ENCODE peak calls at places on chromosomes 1 and 21, in eight cellular contexts. One of them, this sample, is unnamed.
A peak's percentile ranks its signal among the peaks of the same experiment; 100 is the strongest.

GRCh38 chr1:243263824-243264223 is 8.0 kb downstream of the SDCCAG8 start:
- DNase-seq in spleen: no peak
- DNase-seq in thyroid gland: no peak
- DNase-seq in tibial nerve: no peak
- DNase-seq in MCF 10A: no peak
- DNase-seq in CD4-positive, alpha-beta T cell: no peak
- DNase-seq in fibroblast of mammary gland: no peak
- DNase-seq in coronary artery: no peak
- DNase-seq in this sample: no peak

GRCh38 chr1:229119161-229119560 is 151.8 kb upstream of the RAB4A start:
- DNase-seq in tibial nerve: no peak
- DNase-seq in MCF 10A: peak; percentile 83
- DNase-seq in spleen: no peak
- DNase-seq in CD4-positive, alpha-beta T cell: no peak
- DNase-seq in thyroid gland: peak; percentile 79
- DNase-seq in coronary artery: no peak
- DNase-seq in fibroblast of mammary gland: no peak
- DNase-seq in this sample: no peak

GRCh38 chr21:36437745-36438128 is 42.2 kb downstream of the CLDN14 start:
- DNase-seq in CD4-positive, alpha-beta T cell: no peak
- DNase-seq in thyroid gland: no peak
- DNase-seq in MCF 10A: no peak
- DNase-seq in spleen: no peak
- DNase-seq in tibial nerve: no peak
- DNase-seq in coronary artery: no peak
- DNase-seq in fibroblast of mammary gland: peak; percentile 91
- DNase-seq in this sample: no peak

GRCh38 chr21:28333455-28334108 is 659.1 kb downstream of the LTN1 start:
- DNase-seq in fibroblast of mammary gland: peak; percentile 86
- DNase-seq in MCF 10A: peak; percentile 38
- DNase-seq in coronary artery: no peak
- DNase-seq in spleen: no peak
- DNase-seq in CD4-positive, alpha-beta T cell: no peak
- DNase-seq in tibial nerve: no peak
- DNase-seq in thyroid gland: no peak
- DNase-seq in this sample: no peak

GRCh38 chr1:62621907-62622306 is 24.6 kb downstream of the ANGPTL3 start:
- DNase-seq in thyroid gland: no peak
- DNase-seq in coronary artery: no peak
- DNase-seq in fibroblast of mammary gland: peak; percentile 97
- DNase-seq in spleen: no peak
- DNase-seq in MCF 10A: peak; percentile 91
- DNase-seq in tibial nerve: no peak
- DNase-seq in CD4-positive, alpha-beta T cell: no peak
- DNase-seq in this sample: no peak

GRCh38 chr1:167288390-167289062 is 67.8 kb downstream of the POU2F1 start:
- DNase-seq in tibial nerve: no peak
- DNase-seq in coronary artery: no peak
- DNase-seq in MCF 10A: no peak
- DNase-seq in spleen: no peak
- DNase-seq in fibroblast of mammary gland: no peak
- DNase-seq in thyroid gland: no peak
- DNase-seq in CD4-positive, alpha-beta T cell: no peak
- DNase-seq in this sample: no peak

GRCh38 chr1:25008192-25008485 is 78.1 kb upstream of the RUNX3 start:
- DNase-seq in MCF 10A: peak; percentile 40
- DNase-seq in spleen: no peak
- DNase-seq in coronary artery: no peak
- DNase-seq in fibroblast of mammary gland: no peak
- DNase-seq in tibial nerve: no peak
- DNase-seq in CD4-positive, alpha-beta T cell: no peak
- DNase-seq in thyroid gland: no peak
- DNase-seq in this sample: no peak

GRCh38 chr1:60171793-60172192 is 98.2 kb upstream of the C1orf87 start:
- DNase-seq in fibroblast of mammary gland: peak; percentile 85
- DNase-seq in spleen: no peak
- DNase-seq in MCF 10A: no peak
- DNase-seq in CD4-positive, alpha-beta T cell: no peak
- DNase-seq in coronary artery: no peak
- DNase-seq in tibial nerve: no peak
- DNase-seq in thyroid gland: no peak
- DNase-seq in this sample: no peak

GRCh38 chr1:151574575-151575529 is 34.7 kb downstream of the TUFT1 start:
- DNase-seq in CD4-positive, alpha-beta T cell: no peak
- DNase-seq in spleen: no peak
- DNase-seq in coronary artery: no peak
- DNase-seq in tibial nerve: no peak
- DNase-seq in fibroblast of mammary gland: peak; percentile 91
- DNase-seq in MCF 10A: peak; percentile 82
- DNase-seq in thyroid gland: no peak
- DNase-seq in this sample: peak; percentile 73

GRCh38 chr1:42008264-42008663 is 89.5 kb upstream of the HIVEP3 start:
- DNase-seq in fibroblast of mammary gland: no peak
- DNase-seq in tibial nerve: no peak
- DNase-seq in spleen: no peak
- DNase-seq in thyroid gland: no peak
- DNase-seq in coronary artery: no peak
- DNase-seq in MCF 10A: no peak
- DNase-seq in CD4-positive, alpha-beta T cell: no peak
- DNase-seq in this sample: no peak

GRCh38 chr1:85494957-85495266 is 30.0 kb upstream of the DDAH1 start:
- DNase-seq in fibroblast of mammary gland: peak; percentile 46
- DNase-seq in MCF 10A: peak; percentile 79
- DNase-seq in coronary artery: no peak
- DNase-seq in thyroid gland: peak; percentile 35
- DNase-seq in spleen: no peak
- DNase-seq in tibial nerve: no peak
- DNase-seq in CD4-positive, alpha-beta T cell: no peak
- DNase-seq in this sample: peak; percentile 70

GRCh38 chr1:182119631-182120030 is 58.1 kb upstream of the ZNF648 start:
- DNase-seq in thyroid gland: no peak
- DNase-seq in fibroblast of mammary gland: no peak
- DNase-seq in coronary artery: no peak
- DNase-seq in tibial nerve: no peak
- DNase-seq in spleen: no peak
- DNase-seq in CD4-positive, alpha-beta T cell: no peak
- DNase-seq in MCF 10A: no peak
- DNase-seq in this sample: no peak

GRCh38 chr1:177080564-177080963 is 83.9 kb downstream of the ASTN1 start:
- DNase-seq in thyroid gland: no peak
- DNase-seq in MCF 10A: no peak
- DNase-seq in tibial nerve: no peak
- DNase-seq in coronary artery: no peak
- DNase-seq in spleen: no peak
- DNase-seq in CD4-positive, alpha-beta T cell: no peak
- DNase-seq in fibroblast of mammary gland: no peak
- DNase-seq in this sample: no peak

GRCh38 chr1:5595531-5596170 is 396.6 kb downstream of the NPHP4 start:
- DNase-seq in tibial nerve: no peak
- DNase-seq in fibroblast of mammary gland: no peak
- DNase-seq in spleen: no peak
- DNase-seq in thyroid gland: no peak
- DNase-seq in CD4-positive, alpha-beta T cell: no peak
- DNase-seq in MCF 10A: no peak
- DNase-seq in coronary artery: peak; percentile 43
- DNase-seq in this sample: no peak

GRCh38 chr1:5596651-5597050 is 395.6 kb downstream of the NPHP4 start:
- DNase-seq in CD4-positive, alpha-beta T cell: no peak
- DNase-seq in fibroblast of mammary gland: no peak
- DNase-seq in coronary artery: peak; percentile 67
- DNase-seq in MCF 10A: no peak
- DNase-seq in thyroid gland: no peak
- DNase-seq in spleen: no peak
- DNase-seq in tibial nerve: no peak
- DNase-seq in this sample: no peak

GRCh38 chr1:5598824-5599395 is 393.3 kb downstream of the NPHP4 start:
- DNase-seq in coronary artery: no peak
- DNase-seq in thyroid gland: no peak
- DNase-seq in CD4-positive, alpha-beta T cell: no peak
- DNase-seq in tibial nerve: no peak
- DNase-seq in fibroblast of mammary gland: no peak
- DNase-seq in MCF 10A: no peak
- DNase-seq in spleen: no peak
- DNase-seq in this sample: peak; percentile 32

GRCh38 chr1:5597991-5598823 is 394.0 kb downstream of the NPHP4 start:
- DNase-seq in MCF 10A: peak; percentile 1
- DNase-seq in spleen: no peak
- DNase-seq in coronary artery: no peak
- DNase-seq in CD4-positive, alpha-beta T cell: no peak
- DNase-seq in tibial nerve: no peak
- DNase-seq in fibroblast of mammary gland: no peak
- DNase-seq in thyroid gland: no peak
- DNase-seq in this sample: no peak

GRCh38 chr1:5597171-5597864 is 394.9 kb downstream of the NPHP4 start:
- DNase-seq in CD4-positive, alpha-beta T cell: no peak
- DNase-seq in fibroblast of mammary gland: no peak
- DNase-seq in MCF 10A: no peak
- DNase-seq in tibial nerve: no peak
- DNase-seq in thyroid gland: no peak
- DNase-seq in spleen: no peak
- DNase-seq in coronary artery: no peak
- DNase-seq in this sample: no peak
- TF ChIP-seq CTCF in CD4-positive, alpha-beta T cell: no peak
- TF ChIP-seq CTCF in fibroblast of mammary gland: no peak
- TF ChIP-seq CTCF in MCF 10A: no peak
- TF ChIP-seq CTCF in tibial nerve: no peak
- TF ChIP-seq CTCF in thyroid gland: no peak
- TF ChIP-seq CTCF in spleen: no peak
- TF ChIP-seq CTCF in coronary artery: no peak
- TF ChIP-seq CTCF in this sample: no peak

GRCh38 chr1:29906927-29907326 is 670.6 kb downstream of the PTPRU start:
- DNase-seq in spleen: no peak
- DNase-seq in thyroid gland: no peak
- DNase-seq in CD4-positive, alpha-beta T cell: no peak
- DNase-seq in MCF 10A: no peak
- DNase-seq in tibial nerve: no peak
- DNase-seq in coronary artery: no peak
- DNase-seq in fibroblast of mammary gland: no peak
- DNase-seq in this sample: no peak

GRCh38 chr1:29916656-29917369 is 680.5 kb downstream of the PTPRU start:
- DNase-seq in MCF 10A: no peak
- DNase-seq in coronary artery: no peak
- DNase-seq in thyroid gland: no peak
- DNase-seq in tibial nerve: no peak
- DNase-seq in CD4-positive, alpha-beta T cell: no peak
- DNase-seq in spleen: no peak
- DNase-seq in fibroblast of mammary gland: no peak
- DNase-seq in this sample: no peak

GRCh38 chr1:29912413-29912812 is 676.1 kb downstream of the PTPRU start:
- DNase-seq in coronary artery: no peak
- DNase-seq in spleen: no peak
- DNase-seq in CD4-positive, alpha-beta T cell: no peak
- DNase-seq in MCF 10A: peak; percentile 53
- DNase-seq in fibroblast of mammary gland: peak; percentile 32
- DNase-seq in thyroid gland: no peak
- DNase-seq in tibial nerve: no peak
- DNase-seq in this sample: no peak
- TF ChIP-seq CTCF in coronary artery: no peak
- TF ChIP-seq CTCF in spleen: no peak
- TF ChIP-seq CTCF in CD4-positive, alpha-beta T cell: no peak
- TF ChIP-seq CTCF in MCF 10A: peak; percentile 36
- TF ChIP-seq CTCF in fibroblast of mammary gland: peak; percentile 29
- TF ChIP-seq CTCF in thyroid gland: no peak
- TF ChIP-seq CTCF in tibial nerve: no peak
- TF ChIP-seq CTCF in this sample: peak; percentile 74

GRCh38 chr1:232598133-232598532 is 31.8 kb downstream of the SIPA1L2 start:
- DNase-seq in thyroid gland: no peak
- DNase-seq in fibroblast of mammary gland: no peak
- DNase-seq in MCF 10A: no peak
- DNase-seq in CD4-positive, alpha-beta T cell: no peak
- DNase-seq in coronary artery: no peak
- DNase-seq in tibial nerve: no peak
- DNase-seq in spleen: no peak
- DNase-seq in this sample: no peak

GRCh38 chr1:232599178-232600041 is 30.5 kb downstream of the SIPA1L2 start:
- DNase-seq in thyroid gland: no peak
- DNase-seq in coronary artery: no peak
- DNase-seq in fibroblast of mammary gland: no peak
- DNase-seq in MCF 10A: no peak
- DNase-seq in spleen: no peak
- DNase-seq in tibial nerve: no peak
- DNase-seq in CD4-positive, alpha-beta T cell: no peak
- DNase-seq in this sample: no peak

GRCh38 chr1:232598837-232599177 is 31.1 kb downstream of the SIPA1L2 start:
- DNase-seq in coronary artery: no peak
- DNase-seq in tibial nerve: no peak
- DNase-seq in thyroid gland: no peak
- DNase-seq in CD4-positive, alpha-beta T cell: no peak
- DNase-seq in MCF 10A: no peak
- DNase-seq in fibroblast of mammary gland: no peak
- DNase-seq in spleen: no peak
- DNase-seq in this sample: no peak

GRCh38 chr1:232600430-232601258 is 29.3 kb downstream of the SIPA1L2 start:
- DNase-seq in MCF 10A: no peak
- DNase-seq in CD4-positive, alpha-beta T cell: no peak
- DNase-seq in coronary artery: no peak
- DNase-seq in tibial nerve: no peak
- DNase-seq in fibroblast of mammary gland: no peak
- DNase-seq in spleen: no peak
- DNase-seq in thyroid gland: no peak
- DNase-seq in this sample: no peak

DNA sequence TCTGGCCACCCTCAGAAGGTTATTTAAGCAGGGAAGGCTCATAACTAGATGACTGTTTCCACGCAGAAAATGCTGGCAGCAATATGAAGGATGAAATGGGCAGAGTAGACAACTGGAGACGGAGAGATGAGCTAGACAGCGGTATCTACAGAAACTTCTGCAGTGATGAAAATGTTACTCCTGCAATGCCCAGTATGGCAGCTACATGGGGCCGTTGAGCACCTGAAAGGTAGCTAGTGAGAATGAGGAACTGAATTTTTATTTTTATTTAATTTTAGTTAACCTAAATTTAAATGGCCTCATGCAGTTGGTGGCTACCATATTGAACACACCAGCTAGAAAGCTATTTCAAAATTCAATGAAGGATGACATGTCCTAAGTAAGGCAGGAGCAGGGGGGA is 27.3 kb downstream of the SIPA1L2 start:
- DNase-seq in CD4-positive, alpha-beta T cell: no peak
- DNase-seq in coronary artery: no peak
- DNase-seq in fibroblast of mammary gland: no peak
- DNase-seq in spleen: no peak
- DNase-seq in MCF 10A: no peak
- DNase-seq in tibial nerve: no peak
- DNase-seq in thyroid gland: no peak
- DNase-seq in this sample: no peak
- TF ChIP-seq CTCF in CD4-positive, alpha-beta T cell: no peak
- TF ChIP-seq CTCF in coronary artery: no peak
- TF ChIP-seq CTCF in fibroblast of mammary gland: peak; percentile 6
- TF ChIP-seq CTCF in spleen: no peak
- TF ChIP-seq CTCF in MCF 10A: peak; percentile 35
- TF ChIP-seq CTCF in tibial nerve: no peak
- TF ChIP-seq CTCF in thyroid gland: no peak
- TF ChIP-seq CTCF in this sample: no peak

DNA sequence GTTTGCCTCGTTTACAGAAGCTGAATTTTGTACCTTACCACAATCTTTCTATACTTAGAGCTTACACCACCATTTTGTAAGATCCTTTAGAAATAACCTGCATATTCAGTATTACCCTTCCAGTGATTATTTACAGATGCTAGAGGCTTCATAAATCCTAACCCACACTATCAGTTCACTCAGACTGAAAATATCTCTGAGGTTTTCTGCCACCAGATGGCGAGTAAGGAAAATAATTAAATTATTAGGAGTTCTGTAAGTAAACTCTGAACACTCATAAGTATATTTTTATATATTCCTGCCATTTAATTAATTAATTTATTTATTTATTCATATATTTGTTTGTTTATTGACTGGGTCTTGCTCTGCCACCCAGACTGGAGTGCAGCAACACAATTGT is 1635.2 kb downstream of the PLA2G4A start:
- DNase-seq in thyroid gland: no peak
- DNase-seq in spleen: no peak
- DNase-seq in MCF 10A: peak; percentile 18
- DNase-seq in tibial nerve: no peak
- DNase-seq in coronary artery: no peak
- DNase-seq in fibroblast of mammary gland: no peak
- DNase-seq in CD4-positive, alpha-beta T cell: no peak
- DNase-seq in this sample: no peak
- TF ChIP-seq CTCF in thyroid gland: no peak
- TF ChIP-seq CTCF in spleen: no peak
- TF ChIP-seq CTCF in MCF 10A: peak; percentile 20
- TF ChIP-seq CTCF in tibial nerve: no peak
- TF ChIP-seq CTCF in coronary artery: no peak
- TF ChIP-seq CTCF in fibroblast of mammary gland: no peak
- TF ChIP-seq CTCF in CD4-positive, alpha-beta T cell: no peak
- TF ChIP-seq CTCF in this sample: peak; percentile 30